ENCODE peak calls at places on chromosomes 7 and 10, in eight cellular contexts. L is NCI-H345; S is retina; A is ELF-1; T is T-helper 9 cell; I is NAMALWA; N is activated CD8-positive, alpha-beta memory T cell treated with anti-CD3 and anti-CD28 coated beads for 4 hours; W is NCI-H2081. G is an unnamed sample.

GRCh38 chr10:114320249-114321116 is 81.4 kb downstream of the VWA2 start:
- DNase-seq in A (peak; percentile 67), N (no peak), I (no peak), W (no peak), S (no peak), T (no peak), L (no peak), G (no peak)

GRCh38 chr10:91163269-91163708 is 57.2 kb upstream of the PCGF5 start:
- DNase-seq in W (peak; percentile 21), T (peak; percentile 73), S (peak; percentile 86), I (peak; percentile 80), N (peak; percentile 49), A (peak; percentile 47), L (peak; percentile 38), G (peak; percentile 83)

GRCh38 chr10:125057158-125058001 is 103.0 kb downstream of the CTBP2 start:
- DNase-seq in A (peak; percentile 85), W (no peak), I (peak; percentile 40), L (no peak), N (no peak), T (no peak), S (peak; percentile 74), G (no peak)

GRCh38 chr7:30460246-30460633 is 18.3 kb downstream of the NOD1 start:
- DNase-seq in S (no peak), N (no peak), A (no peak), W (no peak), L (no peak), T (no peak), I (no peak), G (no peak)

GRCh38 chr10:21479553-21480315 is 45.7 kb downstream of the SKIDA1 start:
- DNase-seq in N (no peak), T (no peak), L (no peak), A (no peak), I (no peak), W (no peak), S (no peak), G (no peak)

GRCh38 chr10:114648368-114648767 is 9.7 kb downstream of the ABLIM1 start:
- DNase-seq in A (no peak), W (no peak), I (no peak), L (no peak), N (no peak), S (no peak), T (no peak), G (no peak)

GRCh38 chr10:89217057-89217990 is 10.2 kb upstream of the CH25H start:
- DNase-seq in N (peak; percentile 41), S (peak; percentile 55), L (peak; percentile 51), T (peak; percentile 58), A (peak; percentile 24), I (peak; percentile 87), W (peak; percentile 45), G (peak; percentile 65)

GRCh38 chr10:14742815-14743214 is 31.9 kb downstream of the FAM107B start:
- DNase-seq in I (peak; percentile 81), T (no peak), S (no peak), L (no peak), W (no peak), A (no peak), N (no peak), G (no peak)

GRCh38 chr7:148982596-148983219 is 45.6 kb downstream of the PDIA4 start:
- DNase-seq in S (peak; percentile 81), I (peak; percentile 66), T (no peak), L (peak; percentile 34), W (no peak), A (peak; percentile 47), N (no peak), G (peak; percentile 40)

GRCh38 chr10:116216676-116217075 is 56.3 kb downstream of the GFRA1 start:
- DNase-seq in T (no peak), L (no peak), I (no peak), S (peak; percentile 10), N (no peak), W (no peak), A (no peak), G (no peak)

GRCh38 chr7:68892211-68892610 is 706.1 kb upstream of the AUTS2 start:
- DNase-seq in T (no peak), W (no peak), N (no peak), S (no peak), I (no peak), A (peak; percentile 40), L (no peak), G (no peak)

GRCh38 chr10:102241444-102242117 is at the start of gene PITX3:
- DNase-seq in N (peak; percentile 78), W (peak; percentile 76), T (peak; percentile 85), I (peak; percentile 39), S (peak; percentile 90), L (peak; percentile 78), A (peak; percentile 95), G (no peak)

GRCh38 chr7:110786576-110786975 is 304.4 kb upstream of the LRRN3 start:
- DNase-seq in A (no peak), L (no peak), S (peak; percentile 7), N (no peak), T (no peak), W (peak; percentile 60), I (no peak), G (no peak)

GRCh38 chr7:29935111-29935510 is 54.5 kb downstream of the SCRN1 start:
- DNase-seq in W (no peak), T (no peak), I (no peak), N (no peak), L (no peak), S (no peak), A (no peak), G (no peak)

G was measured in DND-41.